ENCODE peak calls at places on chromosomes 13 and 19, in nine cellular contexts. E is Kasumi-1; L is NCI-H2227 treated with DMSO at 0.1 percent for 48 hours; Y is PC-9; Q is small intestine; U is stimulated activated CD4-positive, alpha-beta T cell treated with anti-CD3 and anti-CD28 coated beads, Interleukin-2, amount 100 ng/mL, for 24 hours; X is NCI-H748 treated with DMSO at 0.1 percent for 48 hours; M is right atrium auricular region; O is NCI-H1930. H is an unnamed sample.

GRCh38 chr19:43739836-43740235 is 14.9 kb downstream of the SMG9 start:
- DNase-seq in M (no peak), Y (peak), U (no peak), Q (peak), L (no peak), O (no peak), E (no peak), X (no peak), H (no peak)

GRCh38 chr13:63438951-63439350 is 2023.3 kb upstream of the PCDH20 start:
- DNase-seq in Y (no peak), O (no peak), Q (no peak), E (no peak), M (no peak), X (no peak), U (no peak), L (no peak), H (no peak)

GRCh38 chr13:114115796-114116195 is 16.6 kb downstream of the RASA3 start:
- DNase-seq in M (no peak), O (no peak), Y (no peak), L (no peak), U (peak), X (no peak), E (no peak), Q (no peak), H (no peak)

GRCh38 chr13:109840201-109840892 is 54.0 kb upstream of the IRS2 start:
- DNase-seq in E (peak), O (no peak), U (peak), X (no peak), L (no peak), M (no peak), Q (no peak), Y (peak), H (no peak)

GRCh38 chr19:677201-677600 is 1.0 kb downstream of the FSTL3 start:
- DNase-seq in E (no peak), Q (no peak), L (no peak), O (no peak), Y (peak), X (no peak), M (peak), U (no peak), H (no peak)

GRCh38 chr13:106373989-106374572 is 161.4 kb downstream of the EFNB2 start:
- DNase-seq in L (no peak), M (no peak), E (peak), O (no peak), U (no peak), Y (no peak), X (no peak), Q (no peak), H (peak)

GRCh38 chr19:3803114-3803888 is 17.1 kb upstream of the MATK start:
- DNase-seq in U (no peak), X (no peak), Q (no peak), M (no peak), Y (no peak), L (no peak), E (no peak), O (no peak), H (no peak)

GRCh38 chr19:40519352-40520322 is 52.8 kb downstream of the SPTBN4 start:
- DNase-seq in Q (peak), L (no peak), O (no peak), X (no peak), Y (no peak), U (peak), E (no peak), M (no peak), H (no peak)

GRCh38 chr13:31214379-31214778 is 14.6 kb downstream of the B3GLCT start:
- DNase-seq in E (no peak), X (no peak), Y (no peak), M (no peak), O (no peak), U (no peak), L (no peak), Q (no peak), H (no peak)

GRCh38 chr19:2627319-2627829 is 75.1 kb downstream of the GNG7 start:
- DNase-seq in U (peak), Y (peak), L (no peak), Q (peak), M (peak), E (no peak), X (no peak), O (no peak), H (no peak)

GRCh38 chr19:6186435-6186834 is 51.0 kb downstream of the ACSBG2 start:
- DNase-seq in X (no peak), L (no peak), M (no peak), E (no peak), Y (no peak), Q (no peak), O (no peak), U (no peak), H (no peak)

GRCh38 chr13:74895042-74895811 is 586.7 kb downstream of the TBC1D4 start:
- DNase-seq in Y (no peak), M (no peak), E (peak), X (no peak), Q (no peak), O (no peak), L (no peak), U (no peak), H (no peak)

GRCh38 chr13:40087021-40088002 is 431.9 kb downstream of the COG6 start:
- DNase-seq in U (no peak), O (peak), E (no peak), X (no peak), Q (no peak), M (peak), L (no peak), Y (no peak), H (no peak)

GRCh38 chr19:30645946-30646577 is 273.9 kb downstream of the ZNF536 start:
- DNase-seq in X (no peak), Y (no peak), E (no peak), Q (no peak), O (no peak), U (no peak), L (no peak), M (no peak), H (no peak)

GRCh38 chr13:95553614-95554385 is 1.3 kb downstream of the CLDN10 start:
- DNase-seq in L (peak), O (no peak), Q (no peak), Y (no peak), X (peak), E (no peak), M (no peak), U (no peak), H (peak)

GRCh38 chr13:66037096-66037495 is 1193.0 kb downstream of the PCDH9 start:
- DNase-seq in Q (no peak), Y (no peak), M (no peak), U (no peak), O (peak), E (no peak), X (no peak), L (no peak), H (no peak)

GRCh38 chr13:97948041-97948440 is 5.4 kb upstream of the IPO5 start:
- DNase-seq in U (no peak), Y (no peak), Q (no peak), X (no peak), L (no peak), M (no peak), E (no peak), O (no peak), H (no peak)

GRCh38 chr19:34692541-34692940 is 15.1 kb downstream of the ZNF302 start:
- DNase-seq in X (no peak), O (no peak), M (no peak), U (no peak), L (no peak), Y (no peak), Q (no peak), E (no peak), H (no peak)

GRCh38 chr19:41911889-41912731 is 16.1 kb downstream of the ERFL start:
- DNase-seq in E (no peak), O (no peak), L (no peak), Q (no peak), U (no peak), Y (no peak), M (no peak), X (no peak), H (no peak)

GRCh38 chr19:39127812-39128510 is 2.4 kb downstream of the PAK4 start:
- DNase-seq in U (no peak), O (no peak), Y (no peak), L (no peak), X (no peak), M (no peak), E (no peak), Q (no peak), H (no peak)

GRCh38 chr19:35545855-35546381 is 492 bp downstream of the TMEM147 start:
- DNase-seq in Y (peak), X (no peak), U (peak), L (peak), O (peak), M (no peak), Q (peak), E (peak), H (peak)

GRCh38 chr13:74316531-74316930 is 182.3 kb upstream of the KLF12 start:
- DNase-seq in O (no peak), E (no peak), Y (no peak), X (no peak), M (no peak), L (no peak), Q (no peak), U (no peak), H (no peak)

GRCh38 chr19:14763497-14764145 is 14.7 kb downstream of the ADGRE2 start:
- DNase-seq in X (no peak), O (no peak), Q (no peak), L (no peak), E (no peak), U (no peak), M (no peak), Y (no peak), H (no peak)

GRCh38 chr19:6832412-6832811 is 55.0 kb upstream of the ADGRE1 start:
- DNase-seq in L (no peak), E (no peak), M (no peak), O (no peak), U (no peak), Y (no peak), Q (no peak), X (no peak), H (no peak)

GRCh38 chr13:95481051-95481775 is 71.3 kb upstream of the CLDN10 start:
- DNase-seq in L (no peak), Y (no peak), U (no peak), Q (no peak), E (no peak), X (no peak), O (no peak), M (no peak), H (no peak)

GRCh38 chr13:78022164-78022877 is 103.7 kb upstream of the EDNRB start:
- DNase-seq in Y (no peak), Q (peak), M (no peak), O (no peak), U (peak), L (no peak), E (peak), X (peak), H (peak)

GRCh38 chr19:41439441-41440222 is at the start of gene DMAC2:
- DNase-seq in Q (peak), E (peak), X (peak), M (peak), Y (peak), O (peak), U (peak), L (peak), H (peak)

GRCh38 chr19:48363500-48363809 is 285 bp downstream of the TMEM143 start:
- DNase-seq in L (no peak), U (no peak), M (peak), X (peak), O (no peak), Q (no peak), E (peak), Y (no peak), H (peak)

GRCh38 chr19:41264581-41265375 is 606 bp downstream of the HNRNPUL1 start:
- DNase-seq in M (no peak), Q (peak), L (peak), Y (peak), O (no peak), X (peak), E (peak), U (peak), H (peak)

GRCh38 chr13:113452942-113453901 is at the start of gene ADPRHL1:
- DNase-seq in L (no peak), O (no peak), U (no peak), M (peak), E (no peak), X (no peak), Y (no peak), Q (no peak), H (no peak)

GRCh38 chr13:44622259-44622658 is 46.1 kb upstream of the TSC22D1 start:
- DNase-seq in X (no peak), U (no peak), O (no peak), Q (no peak), M (no peak), L (no peak), E (no peak), Y (no peak), H (no peak)

GRCh38 chr13:44583126-44583525 is 7.0 kb upstream of the TSC22D1 start:
- DNase-seq in Y (no peak), Q (no peak), L (no peak), E (no peak), O (no peak), U (no peak), M (no peak), X (no peak), H (no peak)

GRCh38 chr19:53870485-53870844 is 2.8 kb downstream of the MYADM start:
- DNase-seq in X (no peak), E (peak), L (no peak), U (no peak), O (no peak), Q (peak), M (no peak), Y (no peak), H (peak)

GRCh38 chr13:33453911-33454310 is 168.4 kb upstream of the STARD13 start:
- DNase-seq in M (no peak), Y (no peak), O (no peak), Q (no peak), U (no peak), L (no peak), E (no peak), X (no peak), H (no peak)

GRCh38 chr19:1451916-1452801 is 2.2 kb downstream of the APC2 start:
- DNase-seq in U (no peak), X (no peak), E (no peak), O (no peak), Q (no peak), Y (no peak), L (peak), M (no peak), H (no peak)

GRCh38 chr13:68714292-68714691 is 1393.3 kb upstream of the ATXN8OS start:
- DNase-seq in L (no peak), U (no peak), X (no peak), Q (no peak), Y (no peak), M (no peak), O (no peak), E (no peak), H (no peak)

GRCh38 chr13:40547545-40548322 is 118.7 kb downstream of the FOXO1 start:
- DNase-seq in L (no peak), Q (no peak), M (no peak), U (no peak), Y (no peak), O (no peak), E (no peak), X (no peak), H (no peak)

GRCh38 chr13:110352735-110353134 is 45.7 kb downstream of the COL4A2 start:
- DNase-seq in E (no peak), L (no peak), U (peak), O (no peak), M (no peak), X (no peak), Q (no peak), Y (no peak), H (no peak)

GRCh38 chr19:30387311-30388115 is 15.3 kb downstream of the ZNF536 start:
- DNase-seq in X (no peak), Y (no peak), E (no peak), U (no peak), O (no peak), L (no peak), Q (no peak), M (peak), H (no peak)

H was measured in GM13977.